ENCODE peak calls at places on chromosomes 6 and 20, in eight cellular contexts. L is psoas muscle; M is dorsolateral prefrontal cortex; E is uterus; Y is A673; N is pancreas; U is CD8-positive, alpha-beta T cell; Z is endodermal cell. A is an unnamed sample.

GRCh38 chr6:113732384-113732966 is 124.7 kb upstream of the MARCKS start:
- DNase-seq in L (peak; percentile 50), M (peak; percentile 20), E (peak; percentile 20), Y (peak; percentile 6), N (peak; percentile 56), U (no peak), Z (no peak), A (peak; percentile 52)

GRCh38 chr6:149831380-149831820 is 32.8 kb downstream of the LRP11 start:
- DNase-seq in L (no peak), M (peak; percentile 46), E (no peak), Y (no peak), N (no peak), U (no peak), Z (no peak), A (peak; percentile 46)

GRCh38 chr6:1416191-1416764 is 26.9 kb downstream of the FOXF2 start:
- DNase-seq in L (no peak), M (no peak), E (no peak), Y (no peak), N (no peak), U (no peak), Z (peak; percentile 65), A (no peak)

GRCh38 chr6:133645000-133645619 is 243.8 kb upstream of the TCF21 start:
- DNase-seq in L (no peak), M (no peak), E (no peak), Y (peak; percentile 94), N (no peak), U (no peak), Z (no peak), A (no peak)

GRCh38 chr6:122722746-122723145 is 56.8 kb upstream of the FABP7 start:
- DNase-seq in L (no peak), M (no peak), E (no peak), Y (no peak), N (no peak), U (no peak), Z (no peak), A (no peak)

GRCh38 chr6:16286151-16286522 is 47.8 kb downstream of the GMPR start:
- DNase-seq in L (no peak), M (peak; percentile 68), E (peak; percentile 31), Y (peak; percentile 77), N (no peak), U (peak; percentile 16), Z (peak; percentile 94), A (peak; percentile 61)

GRCh38 chr20:22511943-22512910 is 72.1 kb downstream of the FOXA2 start:
- DNase-seq in L (no peak), M (no peak), E (no peak), Y (no peak), N (no peak), U (no peak), Z (peak; percentile 62), A (no peak)

GRCh38 chr6:45420083-45420908 is 42.6 kb upstream of the SUPT3H start:
- DNase-seq in L (no peak), M (peak; percentile 4), E (no peak), Y (peak; percentile 44), N (peak; percentile 53), U (peak; percentile 60), Z (peak; percentile 57), A (no peak)

GRCh38 chr20:22775671-22776139 is 191.3 kb upstream of the FOXA2 start:
- DNase-seq in L (no peak), M (no peak), E (no peak), Y (no peak), N (no peak), U (no peak), Z (no peak), A (no peak)

GRCh38 chr20:40562031-40562430 is 127.0 kb downstream of the MAFB start:
- DNase-seq in L (no peak), M (no peak), E (no peak), Y (no peak), N (no peak), U (no peak), Z (peak; percentile 76), A (no peak)

GRCh38 chr20:40488401-40488800 is 200.6 kb downstream of the MAFB start:
- DNase-seq in L (no peak), M (no peak), E (no peak), Y (no peak), N (no peak), U (no peak), Z (no peak), A (no peak)

GRCh38 chr20:41047975-41048305 is 19.3 kb downstream of the TOP1 start:
- DNase-seq in L (no peak), M (no peak), E (no peak), Y (peak; percentile 55), N (no peak), U (no peak), Z (no peak), A (no peak)

GRCh38 chr6:96499781-96500180 is 21.8 kb upstream of the UFL1 start:
- DNase-seq in L (no peak), M (no peak), E (no peak), Y (no peak), N (no peak), U (peak; percentile 69), Z (no peak), A (no peak)

GRCh38 chr20:46767127-46767761 is 57.8 kb downstream of the SLC2A10 start:
- DNase-seq in L (no peak), M (no peak), E (no peak), Y (peak; percentile 49), N (no peak), U (no peak), Z (peak; percentile 84), A (no peak)

GRCh38 chr6:132076452-132076851 is 125.3 kb upstream of the CCN2 start:
- DNase-seq in L (no peak), M (no peak), E (no peak), Y (no peak), N (no peak), U (no peak), Z (no peak), A (no peak)

GRCh38 chr20:61185841-61186601 is 66.0 kb upstream of the CDH4 start:
- DNase-seq in L (no peak), M (no peak), E (no peak), Y (peak; percentile 71), N (no peak), U (no peak), Z (no peak), A (no peak)

GRCh38 chr6:105797313-105797970 is 288.7 kb upstream of the PRDM1 start:
- DNase-seq in L (no peak), M (no peak), E (no peak), Y (no peak), N (no peak), U (no peak), Z (no peak), A (no peak)

GRCh38 chr6:158476389-158476788 is 83.5 kb upstream of the TMEM181 start:
- DNase-seq in L (no peak), M (no peak), E (no peak), Y (no peak), N (no peak), U (no peak), Z (no peak), A (no peak)

GRCh38 chr6:46719099-46719498 is 16.1 kb downstream of the PLA2G7 start:
- DNase-seq in L (no peak), M (no peak), E (no peak), Y (no peak), N (no peak), U (no peak), Z (no peak), A (no peak)

GRCh38 chr6:26250806-26251075 is 114.3 kb upstream of the BTN3A2 start:
- DNase-seq in L (no peak), M (no peak), E (no peak), Y (no peak), N (no peak), U (peak; percentile 49), Z (no peak), A (no peak)

GRCh38 chr6:81145506-81145905 is 607.0 kb downstream of the TENT5A start:
- DNase-seq in L (no peak), M (no peak), E (no peak), Y (no peak), N (no peak), U (no peak), Z (no peak), A (no peak)

GRCh38 chr6:81144346-81144745 is 608.1 kb downstream of the TENT5A start:
- DNase-seq in L (no peak), M (no peak), E (no peak), Y (no peak), N (no peak), U (no peak), Z (no peak), A (no peak)

DNA sequence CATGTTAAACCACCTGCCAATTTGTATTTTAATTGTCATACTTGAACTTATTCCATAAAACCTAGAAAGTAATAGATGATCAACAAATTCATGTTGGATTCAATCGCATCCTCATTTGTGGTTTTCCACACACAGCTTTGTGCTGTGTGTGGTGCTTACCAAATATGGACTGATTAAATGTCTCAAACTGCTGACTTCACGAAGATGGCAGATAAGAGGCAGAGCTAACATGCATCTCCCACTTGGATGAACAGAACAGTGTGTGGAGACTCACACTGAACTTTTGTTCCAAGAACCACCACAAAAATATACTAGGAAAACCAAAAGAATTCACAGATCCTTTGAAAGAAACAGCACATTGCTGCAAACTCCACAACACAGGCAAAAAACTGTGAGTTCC is 603.8 kb downstream of the TENT5A start:
- DNase-seq in L (no peak), M (no peak), E (no peak), Y (no peak), N (no peak), U (no peak), Z (no peak), A (no peak)
- H3K27ac ChIP-seq in L (no peak overlapping the region), M (no peak overlapping the region), E (no peak overlapping the region), Y (no peak overlapping the region), N (no peak overlapping the region), U (no peak overlapping the region), Z (no peak overlapping the region), A (no peak overlapping the region)

DNA sequence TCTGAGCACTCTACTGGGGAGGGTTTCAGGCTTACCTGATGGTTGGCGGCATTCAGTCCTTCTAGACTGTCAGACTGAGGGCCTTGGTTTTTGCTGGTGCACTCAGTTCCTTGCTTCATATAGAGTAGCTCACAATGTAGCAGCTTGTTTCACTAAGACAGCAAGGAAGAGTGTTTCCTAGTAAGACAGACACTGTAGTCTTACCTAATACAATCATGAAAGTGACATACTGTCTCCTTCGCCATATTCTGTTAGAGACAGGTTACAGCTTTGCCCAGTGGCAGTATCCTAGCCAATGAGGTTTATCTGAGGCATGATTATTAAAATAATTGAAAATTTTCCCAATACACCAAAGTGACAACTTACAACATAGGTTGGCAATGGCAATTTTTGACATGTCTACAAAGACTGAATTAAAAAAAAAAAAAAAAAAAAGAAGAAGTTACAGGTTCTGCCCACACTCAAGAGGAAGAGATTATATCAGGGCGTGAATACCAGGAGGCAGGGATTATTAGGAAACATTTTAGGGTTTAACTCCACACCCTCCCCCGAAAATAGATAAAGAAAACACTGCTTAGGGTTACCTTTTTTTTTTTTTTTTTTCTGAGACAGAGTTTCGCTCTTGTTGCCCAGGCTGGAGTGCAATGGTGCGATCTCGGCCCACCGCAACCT is 66.8 kb downstream of the SCAND1 start:
- DNase-seq in L (no peak), M (no peak), E (no peak), Y (no peak), N (no peak), U (no peak), Z (no peak), A (no peak)
- H3K27ac ChIP-seq in L (peak overlapping the region; percentile 80), M (no peak overlapping the region), E (no peak overlapping the region), Y (no peak overlapping the region), N (no peak overlapping the region), U (no peak overlapping the region), Z (no peak overlapping the region), A (no peak overlapping the region)

GRCh38 chr6:34233867-34234266 is 2.8 kb upstream of the HMGA1 start:
- DNase-seq in L (peak; percentile 37), M (no peak), E (no peak), Y (no peak), N (peak; percentile 24), U (no peak), Z (peak; percentile 64), A (no peak)
- H3K27ac ChIP-seq in L (peak overlapping the region; percentile 96), M (no peak overlapping the region), E (peak overlapping the region; percentile 5), Y (no peak overlapping the region), N (no peak overlapping the region), U (no peak overlapping the region), Z (no peak overlapping the region), A (no peak overlapping the region)

GRCh38 chr20:54275359-54276108 is 67.6 kb downstream of the PFDN4 start:
- DNase-seq in L (no peak), M (no peak), E (no peak), Y (no peak), N (no peak), U (no peak), Z (no peak), A (no peak)
- H3K27ac ChIP-seq in L (no peak overlapping the region), M (no peak overlapping the region), E (no peak overlapping the region), Y (no peak overlapping the region), N (no peak overlapping the region), U (no peak overlapping the region), Z (no peak overlapping the region), A (no peak overlapping the region)

A was measured in caudate nucleus.